ENCODE peak calls at places on chromosomes 5 and 9, in nine cellular contexts. V is sigmoid colon, N is breast epithelium, E is GM23248, M is psoas muscle, I is SJSA1, A is body of pancreas, P is astrocyte, L is fibroblast of lung. R is an unnamed sample.
A peak's percentile ranks its signal among the peaks of the same experiment; 100 is the strongest.

GRCh38 chr5:75616961-75617660 is 5.9 kb downstream of the ANKDD1B start:
- DNase-seq in V (no peak), P (no peak), A (no peak), L (no peak), I (peak; percentile 68), E (no peak), M (no peak), N (no peak), R (no peak)

GRCh38 chr9:114505187-114506081 is at the start of gene WHRN:
- DNase-seq in N (peak; percentile 94), L (peak; percentile 81), I (peak; percentile 92), A (peak; percentile 97), V (peak; percentile 98), M (peak; percentile 88), P (peak; percentile 73), E (peak; percentile 97), R (peak; percentile 79)

GRCh38 chr9:132185164-132186009 is 23.5 kb downstream of the NTNG2 start:
- DNase-seq in A (no peak), L (no peak), V (no peak), M (no peak), E (no peak), P (no peak), I (no peak), N (no peak), R (no peak)

GRCh38 chr5:72818866-72819534 is 2.5 kb downstream of the TNPO1 start:
- DNase-seq in A (peak; percentile 77), P (no peak), I (peak; percentile 53), M (peak; percentile 60), E (peak; percentile 86), L (peak; percentile 73), V (peak; percentile 78), N (peak; percentile 56), R (peak; percentile 55)

GRCh38 chr5:136810198-136810823 is 445.0 kb upstream of the TRPC7 start:
- DNase-seq in A (no peak), P (peak; percentile 93), I (no peak), N (no peak), V (no peak), L (peak; percentile 24), E (peak; percentile 94), M (peak; percentile 23), R (no peak)

GRCh38 chr9:117555964-117556629 is 141.2 kb upstream of the ASTN2 start:
- DNase-seq in P (no peak), I (peak; percentile 61), V (no peak), A (peak; percentile 89), E (peak; percentile 54), L (no peak), N (peak; percentile 52), M (peak; percentile 24), R (no peak)

GRCh38 chr5:56574778-56575177 is 240.6 kb upstream of the MAP3K1 start:
- DNase-seq in A (no peak), E (no peak), M (no peak), N (no peak), P (no peak), V (no peak), L (peak; percentile 36), I (no peak), R (no peak)

GRCh38 chr5:137753227-137753985 is 757 bp downstream of the HNRNPA0 start:
- DNase-seq in E (peak; percentile 64), A (peak; percentile 53), N (no peak), V (peak; percentile 80), L (no peak), I (peak; percentile 60), P (no peak), M (peak; percentile 64), R (peak; percentile 46)

GRCh38 chr9:105148328-105149006 is 96.0 kb upstream of the SLC44A1 start:
- DNase-seq in M (no peak), A (no peak), P (no peak), L (no peak), E (no peak), V (no peak), I (no peak), N (no peak), R (no peak)

DNA sequence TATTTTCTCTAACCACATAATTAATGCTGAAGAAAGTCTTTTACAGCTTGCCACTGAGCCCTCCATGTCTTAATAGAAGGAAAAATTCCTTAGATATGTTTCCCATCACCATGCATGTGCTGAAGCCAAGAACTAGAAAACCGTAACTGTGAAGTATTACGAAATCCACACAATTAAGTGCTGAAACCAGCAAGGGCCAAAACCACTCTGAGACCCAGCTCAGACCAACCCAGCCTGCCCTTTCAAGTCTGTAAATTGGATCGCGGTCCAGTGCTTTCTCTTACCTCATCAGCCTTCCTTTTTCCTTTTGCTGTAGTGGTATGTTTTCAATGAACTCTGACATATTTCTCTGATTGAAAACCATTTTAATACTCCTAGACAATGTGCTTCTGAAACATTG is 26.3 kb downstream of the SEMA5A start:
- DNase-seq in N (no peak), L (peak; percentile 87), I (no peak), V (no peak), M (peak; percentile 24), E (peak; percentile 72), A (no peak), P (peak; percentile 85), R (no peak)
- H3K4me1 ChIP-seq in N (no peaks in the 10 kb centered on the region), L (no peaks in the 10 kb centered on the region), I (peaks cover 22% of the 10 kb centered on the region), V (no peaks in the 10 kb centered on the region), M (no peaks in the 10 kb centered on the region), E (peaks cover 20% of the 10 kb centered on the region), A (no peaks in the 10 kb centered on the region), P (peaks cover 9% of the 10 kb centered on the region), R (no peaks in the 10 kb centered on the region)

DNA sequence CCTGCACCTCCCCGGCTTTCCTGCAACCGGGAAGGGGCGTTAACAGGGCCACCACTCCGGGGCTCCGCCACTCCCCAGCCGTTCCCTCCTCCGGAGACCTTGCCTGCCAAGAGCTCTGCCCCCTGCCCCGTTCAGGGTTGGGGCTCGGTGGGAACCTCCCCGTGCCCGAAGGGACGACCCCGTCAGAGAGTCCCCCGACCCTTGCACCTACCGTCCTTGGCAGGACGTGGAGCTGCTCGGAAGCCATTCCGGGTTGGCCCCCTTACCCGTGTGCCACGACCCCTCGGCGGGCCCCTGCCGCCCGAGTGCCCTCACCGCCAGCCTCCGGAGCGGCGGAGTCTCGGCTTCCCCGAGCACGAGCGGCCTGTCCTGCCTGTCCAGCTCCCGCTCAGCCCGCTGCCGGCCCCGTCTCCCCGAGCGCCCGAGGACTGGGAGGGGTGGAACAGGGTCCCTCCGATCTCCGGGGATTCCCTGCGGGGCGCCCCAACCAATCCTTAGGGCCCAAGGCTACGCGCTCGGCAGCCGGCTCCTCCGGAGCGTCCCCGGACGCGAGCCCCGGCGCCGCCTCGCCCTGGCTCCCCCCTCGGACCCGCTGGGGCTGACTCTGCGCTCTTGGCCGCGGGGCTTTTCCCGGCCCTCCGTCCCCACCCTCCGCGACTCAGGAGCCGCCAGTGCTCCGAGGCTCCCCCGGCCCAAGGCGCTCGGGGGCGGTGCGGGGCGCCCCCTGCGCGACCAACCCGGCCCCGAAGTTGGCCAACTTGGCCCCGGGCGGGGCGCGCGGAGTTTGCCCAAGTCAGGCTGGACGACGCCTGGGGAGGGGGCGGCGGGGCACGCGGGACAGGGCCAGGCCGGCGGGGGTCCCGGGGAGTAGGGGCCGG is 721 bp downstream of the ADAMTS2 start:
- DNase-seq in A (no peak), L (no peak), N (no peak), E (peak; percentile 67), M (peak; percentile 31), P (no peak), V (no peak), I (no peak), R (no peak)
- H3K4me3 ChIP-seq in A (no peak overlapping the region), L (peak overlapping the region; percentile 71), N (peak overlapping the region; percentile 94), E (peak overlapping the region; percentile 85), M (peak overlapping the region; percentile 73), P (peak overlapping the region; percentile 60), V (peak overlapping the region; percentile 78), I (peak overlapping the region; percentile 49), R (peak overlapping the region; percentile 70)

GRCh38 chr9:127167560-127168326 is 45.3 kb upstream of the ANGPTL2 start:
- DNase-seq in M (no peak), A (no peak), L (no peak), N (no peak), V (peak; percentile 46), E (no peak), P (no peak), I (no peak), R (no peak)
- H3K4me1 ChIP-seq in M (no peaks in the 10 kb centered on the region), A (no peaks in the 10 kb centered on the region), L (peaks cover 4% of the 10 kb centered on the region), N (no peaks in the 10 kb centered on the region), V (peaks cover 16% of the 10 kb centered on the region), E (peaks cover 21% of the 10 kb centered on the region), P (peaks cover 12% of the 10 kb centered on the region), I (peaks cover 21% of the 10 kb centered on the region), R (no peaks in the 10 kb centered on the region)

GRCh38 chr5:177388521-177389052 is 4.4 kb downstream of the SLC34A1 start:
- DNase-seq in L (no peak), V (no peak), I (no peak), E (no peak), A (no peak), M (no peak), N (no peak), P (no peak), R (no peak)

GRCh38 chr5:177389368-177390169 is 5.3 kb downstream of the SLC34A1 start:
- DNase-seq in L (peak; percentile 95), P (peak; percentile 92), A (no peak), N (no peak), E (peak; percentile 97), I (peak; percentile 60), V (no peak), M (no peak), R (no peak)

GRCh38 chr5:177392765-177393164 is 7.7 kb downstream of the PFN3 start:
- DNase-seq in P (no peak), E (no peak), A (no peak), I (no peak), V (no peak), N (no peak), L (no peak), M (no peak), R (no peak)

GRCh38 chr5:177393206-177393765 is 7.2 kb downstream of the PFN3 start:
- DNase-seq in A (no peak), P (no peak), E (no peak), L (no peak), N (no peak), M (no peak), I (no peak), V (no peak), R (no peak)

DNA sequence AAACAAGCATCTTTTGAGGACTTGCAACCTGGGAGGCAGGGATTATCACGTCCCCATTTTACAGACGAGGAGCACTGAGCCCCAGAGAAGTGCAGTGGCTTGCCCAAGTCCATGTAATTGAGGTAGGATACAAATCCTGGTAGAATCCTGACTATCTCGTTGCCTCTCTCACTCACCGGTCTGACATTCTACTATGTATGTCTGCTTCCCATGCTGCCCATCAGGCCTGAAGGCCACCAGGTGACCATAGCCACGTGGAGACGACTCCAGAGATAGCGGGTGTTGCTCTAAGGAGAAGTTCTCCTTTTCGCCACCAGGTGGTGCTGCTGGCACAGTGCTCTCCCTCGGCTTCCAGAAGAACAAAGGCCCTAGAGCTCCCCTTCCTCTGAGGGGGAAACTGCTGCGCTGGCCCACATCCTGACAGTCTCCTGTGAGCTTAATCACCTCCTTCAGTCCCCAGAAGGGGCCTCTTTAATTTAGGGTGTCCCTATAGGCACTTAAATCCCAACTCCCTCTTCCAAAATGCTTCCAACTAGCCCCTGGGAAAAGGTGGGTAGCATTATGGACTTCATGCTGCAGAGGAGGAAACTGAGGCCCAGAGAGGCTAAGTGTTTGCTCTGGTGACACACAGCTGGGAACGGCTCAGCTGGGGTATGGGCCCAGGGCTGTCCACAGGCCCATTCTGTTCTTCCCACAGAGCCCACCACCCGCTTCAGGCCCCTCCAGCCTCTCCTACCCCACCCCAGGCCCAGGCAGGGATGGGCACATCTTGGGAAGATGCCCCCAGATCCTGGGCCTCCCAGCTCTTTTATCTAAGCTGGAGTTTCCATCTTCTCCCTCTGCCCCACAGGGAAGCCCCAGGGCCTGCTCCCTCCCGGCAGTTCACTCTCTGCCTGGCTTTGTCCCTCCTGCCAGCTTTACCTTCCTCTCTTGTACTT is 6.4 kb downstream of the SLC34A1 start:
- DNase-seq in P (peak; percentile 54), N (peak; percentile 84), L (peak; percentile 82), E (peak; percentile 79), V (peak; percentile 89), M (peak; percentile 73), I (peak; percentile 89), A (peak; percentile 93), R (peak; percentile 77)
- H3K4me3 ChIP-seq in P (no peak overlapping the region), N (no peak overlapping the region), L (no peak overlapping the region), E (no peak overlapping the region), V (no peak overlapping the region), M (no peak overlapping the region), I (no peak overlapping the region), A (no peak overlapping the region), R (no peak overlapping the region)